ENCODE peak calls at places on chromosomes 3 and 15, in nine cellular contexts. One of them, this sample, is unnamed.

GRCh38 chr3:65729553-65729952 is 309.2 kb downstream of the MAGI1 start:
- DNase-seq in RCC 7860: no peak
- DNase-seq in stimulated activated CD8-positive, alpha-beta memory T cell treated with anti-CD3 and anti-CD28 coated beads, Interleukin-4, amount 100 ng/mL, for 24 hours: no peak
- DNase-seq in ELF-1: no peak
- DNase-seq in COR-L47: no peak
- DNase-seq in head of caudate nucleus: no peak
- DNase-seq in activated T-cell treated with anti-CD3 and anti-CD28 coated beads for 4 hours: no peak
- DNase-seq in Panc1: no peak
- DNase-seq in stimulated activated CD4-positive, alpha-beta T cell treated with anti-CD3 and anti-CD28 coated beads, Interleukin-15, amount 100 ng/mL, for 1 hour: no peak
- DNase-seq in this sample: no peak

GRCh38 chr3:133209871-133210550 is 171.8 kb downstream of the TMEM108 start:
- DNase-seq in RCC 7860: no peak
- DNase-seq in stimulated activated CD8-positive, alpha-beta memory T cell treated with anti-CD3 and anti-CD28 coated beads, Interleukin-4, amount 100 ng/mL, for 24 hours: no peak
- DNase-seq in ELF-1: no peak
- DNase-seq in COR-L47: no peak
- DNase-seq in head of caudate nucleus: no peak
- DNase-seq in activated T-cell treated with anti-CD3 and anti-CD28 coated beads for 4 hours: no peak
- DNase-seq in Panc1: no peak
- DNase-seq in stimulated activated CD4-positive, alpha-beta T cell treated with anti-CD3 and anti-CD28 coated beads, Interleukin-15, amount 100 ng/mL, for 1 hour: no peak
- DNase-seq in this sample: no peak

GRCh38 chr3:83928391-83928790 is 1030.4 kb upstream of the CADM2 start:
- DNase-seq in RCC 7860: peak
- DNase-seq in stimulated activated CD8-positive, alpha-beta memory T cell treated with anti-CD3 and anti-CD28 coated beads, Interleukin-4, amount 100 ng/mL, for 24 hours: no peak
- DNase-seq in ELF-1: peak
- DNase-seq in COR-L47: no peak
- DNase-seq in head of caudate nucleus: no peak
- DNase-seq in activated T-cell treated with anti-CD3 and anti-CD28 coated beads for 4 hours: no peak
- DNase-seq in Panc1: no peak
- DNase-seq in stimulated activated CD4-positive, alpha-beta T cell treated with anti-CD3 and anti-CD28 coated beads, Interleukin-15, amount 100 ng/mL, for 1 hour: no peak
- DNase-seq in this sample: no peak

GRCh38 chr3:10196389-10197052 is 31.8 kb downstream of the IRAK2 start:
- DNase-seq in RCC 7860: peak
- DNase-seq in stimulated activated CD8-positive, alpha-beta memory T cell treated with anti-CD3 and anti-CD28 coated beads, Interleukin-4, amount 100 ng/mL, for 24 hours: no peak
- DNase-seq in ELF-1: no peak
- DNase-seq in COR-L47: no peak
- DNase-seq in head of caudate nucleus: no peak
- DNase-seq in activated T-cell treated with anti-CD3 and anti-CD28 coated beads for 4 hours: no peak
- DNase-seq in Panc1: no peak
- DNase-seq in stimulated activated CD4-positive, alpha-beta T cell treated with anti-CD3 and anti-CD28 coated beads, Interleukin-15, amount 100 ng/mL, for 1 hour: no peak
- DNase-seq in this sample: peak

GRCh38 chr15:38217788-38218609 is 34.6 kb upstream of the SPRED1 start:
- DNase-seq in RCC 7860: no peak
- DNase-seq in stimulated activated CD8-positive, alpha-beta memory T cell treated with anti-CD3 and anti-CD28 coated beads, Interleukin-4, amount 100 ng/mL, for 24 hours: no peak
- DNase-seq in ELF-1: no peak
- DNase-seq in COR-L47: no peak
- DNase-seq in head of caudate nucleus: peak
- DNase-seq in activated T-cell treated with anti-CD3 and anti-CD28 coated beads for 4 hours: no peak
- DNase-seq in Panc1: no peak
- DNase-seq in stimulated activated CD4-positive, alpha-beta T cell treated with anti-CD3 and anti-CD28 coated beads, Interleukin-15, amount 100 ng/mL, for 1 hour: no peak
- DNase-seq in this sample: no peak

GRCh38 chr3:9976736-9977709 is 9.6 kb downstream of the EMC3 start:
- DNase-seq in RCC 7860: peak
- DNase-seq in stimulated activated CD8-positive, alpha-beta memory T cell treated with anti-CD3 and anti-CD28 coated beads, Interleukin-4, amount 100 ng/mL, for 24 hours: no peak
- DNase-seq in ELF-1: no peak
- DNase-seq in COR-L47: no peak
- DNase-seq in head of caudate nucleus: peak
- DNase-seq in activated T-cell treated with anti-CD3 and anti-CD28 coated beads for 4 hours: no peak
- DNase-seq in Panc1: peak
- DNase-seq in stimulated activated CD4-positive, alpha-beta T cell treated with anti-CD3 and anti-CD28 coated beads, Interleukin-15, amount 100 ng/mL, for 1 hour: no peak
- DNase-seq in this sample: no peak

GRCh38 chr3:23807161-23808015 is 1.6 kb downstream of the UBE2E1 start:
- DNase-seq in RCC 7860: no peak
- DNase-seq in stimulated activated CD8-positive, alpha-beta memory T cell treated with anti-CD3 and anti-CD28 coated beads, Interleukin-4, amount 100 ng/mL, for 24 hours: no peak
- DNase-seq in ELF-1: no peak
- DNase-seq in COR-L47: no peak
- DNase-seq in head of caudate nucleus: peak
- DNase-seq in activated T-cell treated with anti-CD3 and anti-CD28 coated beads for 4 hours: no peak
- DNase-seq in Panc1: no peak
- DNase-seq in stimulated activated CD4-positive, alpha-beta T cell treated with anti-CD3 and anti-CD28 coated beads, Interleukin-15, amount 100 ng/mL, for 1 hour: no peak
- DNase-seq in this sample: no peak

GRCh38 chr3:64443553-64444331 is 218.5 kb upstream of the PRICKLE2 start:
- DNase-seq in RCC 7860: no peak
- DNase-seq in stimulated activated CD8-positive, alpha-beta memory T cell treated with anti-CD3 and anti-CD28 coated beads, Interleukin-4, amount 100 ng/mL, for 24 hours: no peak
- DNase-seq in ELF-1: no peak
- DNase-seq in COR-L47: no peak
- DNase-seq in head of caudate nucleus: no peak
- DNase-seq in activated T-cell treated with anti-CD3 and anti-CD28 coated beads for 4 hours: no peak
- DNase-seq in Panc1: no peak
- DNase-seq in stimulated activated CD4-positive, alpha-beta T cell treated with anti-CD3 and anti-CD28 coated beads, Interleukin-15, amount 100 ng/mL, for 1 hour: no peak
- DNase-seq in this sample: no peak

GRCh38 chr3:115986555-115987207 is 363.4 kb downstream of the GAP43 start:
- DNase-seq in RCC 7860: no peak
- DNase-seq in stimulated activated CD8-positive, alpha-beta memory T cell treated with anti-CD3 and anti-CD28 coated beads, Interleukin-4, amount 100 ng/mL, for 24 hours: no peak
- DNase-seq in ELF-1: peak
- DNase-seq in COR-L47: peak
- DNase-seq in head of caudate nucleus: no peak
- DNase-seq in activated T-cell treated with anti-CD3 and anti-CD28 coated beads for 4 hours: no peak
- DNase-seq in Panc1: no peak
- DNase-seq in stimulated activated CD4-positive, alpha-beta T cell treated with anti-CD3 and anti-CD28 coated beads, Interleukin-15, amount 100 ng/mL, for 1 hour: no peak
- DNase-seq in this sample: peak

GRCh38 chr3:73805435-73805834 is 180.7 kb upstream of the PDZRN3 start:
- DNase-seq in RCC 7860: no peak
- DNase-seq in stimulated activated CD8-positive, alpha-beta memory T cell treated with anti-CD3 and anti-CD28 coated beads, Interleukin-4, amount 100 ng/mL, for 24 hours: no peak
- DNase-seq in ELF-1: no peak
- DNase-seq in COR-L47: no peak
- DNase-seq in head of caudate nucleus: no peak
- DNase-seq in activated T-cell treated with anti-CD3 and anti-CD28 coated beads for 4 hours: no peak
- DNase-seq in Panc1: no peak
- DNase-seq in stimulated activated CD4-positive, alpha-beta T cell treated with anti-CD3 and anti-CD28 coated beads, Interleukin-15, amount 100 ng/mL, for 1 hour: no peak
- DNase-seq in this sample: no peak

GRCh38 chr3:13582366-13583250 is 33.7 kb downstream of the FBLN2 start:
- DNase-seq in RCC 7860: no peak
- DNase-seq in stimulated activated CD8-positive, alpha-beta memory T cell treated with anti-CD3 and anti-CD28 coated beads, Interleukin-4, amount 100 ng/mL, for 24 hours: no peak
- DNase-seq in ELF-1: no peak
- DNase-seq in COR-L47: no peak
- DNase-seq in head of caudate nucleus: no peak
- DNase-seq in activated T-cell treated with anti-CD3 and anti-CD28 coated beads for 4 hours: no peak
- DNase-seq in Panc1: no peak
- DNase-seq in stimulated activated CD4-positive, alpha-beta T cell treated with anti-CD3 and anti-CD28 coated beads, Interleukin-15, amount 100 ng/mL, for 1 hour: no peak
- DNase-seq in this sample: no peak

GRCh38 chr3:124978627-124979026 is 44.1 kb upstream of the MUC13 start:
- DNase-seq in RCC 7860: no peak
- DNase-seq in stimulated activated CD8-positive, alpha-beta memory T cell treated with anti-CD3 and anti-CD28 coated beads, Interleukin-4, amount 100 ng/mL, for 24 hours: no peak
- DNase-seq in ELF-1: no peak
- DNase-seq in COR-L47: no peak
- DNase-seq in head of caudate nucleus: peak
- DNase-seq in activated T-cell treated with anti-CD3 and anti-CD28 coated beads for 4 hours: no peak
- DNase-seq in Panc1: no peak
- DNase-seq in stimulated activated CD4-positive, alpha-beta T cell treated with anti-CD3 and anti-CD28 coated beads, Interleukin-15, amount 100 ng/mL, for 1 hour: no peak
- DNase-seq in this sample: no peak

GRCh38 chr3:66938338-66938963 is 59.7 kb upstream of the KBTBD8 start:
- DNase-seq in RCC 7860: peak
- DNase-seq in stimulated activated CD8-positive, alpha-beta memory T cell treated with anti-CD3 and anti-CD28 coated beads, Interleukin-4, amount 100 ng/mL, for 24 hours: no peak
- DNase-seq in ELF-1: peak
- DNase-seq in COR-L47: peak
- DNase-seq in head of caudate nucleus: peak
- DNase-seq in activated T-cell treated with anti-CD3 and anti-CD28 coated beads for 4 hours: peak
- DNase-seq in Panc1: peak
- DNase-seq in stimulated activated CD4-positive, alpha-beta T cell treated with anti-CD3 and anti-CD28 coated beads, Interleukin-15, amount 100 ng/mL, for 1 hour: no peak
- DNase-seq in this sample: peak

GRCh38 chr3:160812304-160812703 is 56.3 kb downstream of the PPM1L start:
- DNase-seq in RCC 7860: no peak
- DNase-seq in stimulated activated CD8-positive, alpha-beta memory T cell treated with anti-CD3 and anti-CD28 coated beads, Interleukin-4, amount 100 ng/mL, for 24 hours: no peak
- DNase-seq in ELF-1: no peak
- DNase-seq in COR-L47: no peak
- DNase-seq in head of caudate nucleus: no peak
- DNase-seq in activated T-cell treated with anti-CD3 and anti-CD28 coated beads for 4 hours: no peak
- DNase-seq in Panc1: no peak
- DNase-seq in stimulated activated CD4-positive, alpha-beta T cell treated with anti-CD3 and anti-CD28 coated beads, Interleukin-15, amount 100 ng/mL, for 1 hour: no peak
- DNase-seq in this sample: no peak

GRCh38 chr15:55858661-55859060 is 115.7 kb upstream of the PRTG start:
- DNase-seq in RCC 7860: no peak
- DNase-seq in stimulated activated CD8-positive, alpha-beta memory T cell treated with anti-CD3 and anti-CD28 coated beads, Interleukin-4, amount 100 ng/mL, for 24 hours: no peak
- DNase-seq in ELF-1: no peak
- DNase-seq in COR-L47: peak
- DNase-seq in head of caudate nucleus: no peak
- DNase-seq in activated T-cell treated with anti-CD3 and anti-CD28 coated beads for 4 hours: no peak
- DNase-seq in Panc1: no peak
- DNase-seq in stimulated activated CD4-positive, alpha-beta T cell treated with anti-CD3 and anti-CD28 coated beads, Interleukin-15, amount 100 ng/mL, for 1 hour: no peak
- DNase-seq in this sample: no peak

GRCh38 chr3:65963787-65964707 is 74.7 kb downstream of the MAGI1 start:
- DNase-seq in RCC 7860: peak
- DNase-seq in stimulated activated CD8-positive, alpha-beta memory T cell treated with anti-CD3 and anti-CD28 coated beads, Interleukin-4, amount 100 ng/mL, for 24 hours: peak
- DNase-seq in ELF-1: no peak
- DNase-seq in COR-L47: no peak
- DNase-seq in head of caudate nucleus: no peak
- DNase-seq in activated T-cell treated with anti-CD3 and anti-CD28 coated beads for 4 hours: no peak
- DNase-seq in Panc1: peak
- DNase-seq in stimulated activated CD4-positive, alpha-beta T cell treated with anti-CD3 and anti-CD28 coated beads, Interleukin-15, amount 100 ng/mL, for 1 hour: peak
- DNase-seq in this sample: peak

GRCh38 chr3:55190296-55190695 is 262.4 kb upstream of the LRTM1 start:
- DNase-seq in RCC 7860: no peak
- DNase-seq in stimulated activated CD8-positive, alpha-beta memory T cell treated with anti-CD3 and anti-CD28 coated beads, Interleukin-4, amount 100 ng/mL, for 24 hours: no peak
- DNase-seq in ELF-1: peak
- DNase-seq in COR-L47: no peak
- DNase-seq in head of caudate nucleus: no peak
- DNase-seq in activated T-cell treated with anti-CD3 and anti-CD28 coated beads for 4 hours: no peak
- DNase-seq in Panc1: no peak
- DNase-seq in stimulated activated CD4-positive, alpha-beta T cell treated with anti-CD3 and anti-CD28 coated beads, Interleukin-15, amount 100 ng/mL, for 1 hour: no peak
- DNase-seq in this sample: no peak